ENCODE peak calls at places on chromosomes 3 and 15, in seven cellular contexts. One of them, this sample, is unnamed.

GRCh38 chr3:187641319-187641976 is 28.7 kb downstream of the SST start:
- DNase-seq in upper lobe of right lung: no peak
- DNase-seq in fibroblast of lung: no peak
- DNase-seq in uterus: no peak
- DNase-seq in neuronal stem cell: no peak
- DNase-seq in left lung: no peak
- DNase-seq in AG04450: no peak
- DNase-seq in this sample: no peak

GRCh38 chr3:66037986-66038369 is 740 bp downstream of the MAGI1 start:
- DNase-seq in fibroblast of lung: peak
- DNase-seq in left lung: no peak
- DNase-seq in AG04450: no peak
- DNase-seq in uterus: no peak
- DNase-seq in neuronal stem cell: no peak
- DNase-seq in upper lobe of right lung: peak
- DNase-seq in this sample: no peak

GRCh38 chr15:43086551-43086950 is 19.3 kb downstream of the UBR1 start:
- DNase-seq in fibroblast of lung: peak
- DNase-seq in left lung: no peak
- DNase-seq in uterus: no peak
- DNase-seq in AG04450: no peak
- DNase-seq in upper lobe of right lung: no peak
- DNase-seq in neuronal stem cell: no peak
- DNase-seq in this sample: no peak

GRCh38 chr3:127488141-127488672 is 102.3 kb downstream of the TPRA1 start:
- DNase-seq in AG04450: no peak
- DNase-seq in left lung: peak
- DNase-seq in upper lobe of right lung: no peak
- DNase-seq in neuronal stem cell: no peak
- DNase-seq in uterus: no peak
- DNase-seq in fibroblast of lung: no peak
- DNase-seq in this sample: no peak

GRCh38 chr3:183981990-183982658 is 35.6 kb downstream of the ABCC5 start:
- DNase-seq in uterus: no peak
- DNase-seq in AG04450: no peak
- DNase-seq in neuronal stem cell: no peak
- DNase-seq in fibroblast of lung: no peak
- DNase-seq in left lung: no peak
- DNase-seq in upper lobe of right lung: no peak
- DNase-seq in this sample: no peak

GRCh38 chr3:139533781-139534443 is 5.6 kb downstream of the RBP1 start:
- DNase-seq in neuronal stem cell: no peak
- DNase-seq in fibroblast of lung: peak
- DNase-seq in upper lobe of right lung: no peak
- DNase-seq in uterus: peak
- DNase-seq in left lung: no peak
- DNase-seq in AG04450: peak
- DNase-seq in this sample: no peak

GRCh38 chr15:60526127-60526616 is 47.2 kb upstream of the ICE2 start:
- DNase-seq in AG04450: no peak
- DNase-seq in left lung: no peak
- DNase-seq in uterus: peak
- DNase-seq in fibroblast of lung: no peak
- DNase-seq in neuronal stem cell: no peak
- DNase-seq in upper lobe of right lung: no peak
- DNase-seq in this sample: peak

GRCh38 chr3:11346416-11346815 is 74.2 kb downstream of the ATG7 start:
- DNase-seq in uterus: no peak
- DNase-seq in neuronal stem cell: no peak
- DNase-seq in AG04450: peak
- DNase-seq in left lung: no peak
- DNase-seq in upper lobe of right lung: no peak
- DNase-seq in fibroblast of lung: peak
- DNase-seq in this sample: no peak

GRCh38 chr3:141860766-141861513 is 15.5 kb upstream of the ATP1B3 start:
- DNase-seq in fibroblast of lung: peak
- DNase-seq in neuronal stem cell: no peak
- DNase-seq in uterus: no peak
- DNase-seq in left lung: no peak
- DNase-seq in upper lobe of right lung: no peak
- DNase-seq in AG04450: no peak
- DNase-seq in this sample: no peak

GRCh38 chr15:62059818-62060115 is 480 bp downstream of the VPS13C start:
- DNase-seq in uterus: peak
- DNase-seq in neuronal stem cell: no peak
- DNase-seq in upper lobe of right lung: peak
- DNase-seq in fibroblast of lung: peak
- DNase-seq in AG04450: no peak
- DNase-seq in left lung: peak
- DNase-seq in this sample: no peak

GRCh38 chr3:28634019-28634418 is 285.4 kb upstream of the AZI2 start:
- DNase-seq in upper lobe of right lung: no peak
- DNase-seq in AG04450: no peak
- DNase-seq in left lung: no peak
- DNase-seq in neuronal stem cell: no peak
- DNase-seq in uterus: no peak
- DNase-seq in fibroblast of lung: no peak
- DNase-seq in this sample: no peak

GRCh38 chr15:87118424-87118823 is 1038.8 kb downstream of the AGBL1 start:
- DNase-seq in uterus: no peak
- DNase-seq in neuronal stem cell: no peak
- DNase-seq in fibroblast of lung: peak
- DNase-seq in left lung: no peak
- DNase-seq in AG04450: no peak
- DNase-seq in upper lobe of right lung: no peak
- DNase-seq in this sample: no peak

GRCh38 chr3:14335774-14336413 is 66.5 kb upstream of the SLC6A6 start:
- DNase-seq in AG04450: no peak
- DNase-seq in left lung: no peak
- DNase-seq in neuronal stem cell: no peak
- DNase-seq in fibroblast of lung: no peak
- DNase-seq in uterus: no peak
- DNase-seq in upper lobe of right lung: no peak
- DNase-seq in this sample: no peak

GRCh38 chr3:10917176-10917575 is 75.4 kb upstream of the SLC6A1 start:
- DNase-seq in uterus: no peak
- DNase-seq in fibroblast of lung: peak
- DNase-seq in upper lobe of right lung: no peak
- DNase-seq in left lung: no peak
- DNase-seq in AG04450: no peak
- DNase-seq in neuronal stem cell: no peak
- DNase-seq in this sample: no peak

GRCh38 chr3:195020921-195021320 is 250.0 kb downstream of the XXYLT1 start:
- DNase-seq in uterus: peak
- DNase-seq in fibroblast of lung: no peak
- DNase-seq in AG04450: no peak
- DNase-seq in upper lobe of right lung: peak
- DNase-seq in neuronal stem cell: no peak
- DNase-seq in left lung: peak
- DNase-seq in this sample: no peak

DNA sequence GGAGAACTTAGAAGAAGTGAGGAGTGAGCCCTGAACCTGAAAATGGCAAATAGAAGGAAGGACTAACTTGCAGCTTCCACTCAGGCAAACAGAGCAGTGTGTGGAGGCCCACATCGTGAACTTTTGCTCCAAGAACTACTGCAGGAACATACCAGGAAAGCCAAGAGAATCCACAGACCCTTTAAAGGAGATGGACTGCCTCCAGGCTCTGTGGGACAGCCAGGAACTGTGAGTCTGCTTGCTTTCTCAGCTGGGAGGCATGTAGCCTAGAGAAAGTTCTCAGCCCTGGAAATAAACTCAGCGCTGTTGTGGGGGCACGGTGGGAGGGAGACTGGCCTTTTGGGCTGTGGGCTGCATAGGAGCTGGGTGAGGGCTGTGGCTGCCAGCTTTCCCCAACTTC is 93.0 kb downstream of the SNRK start:
- DNase-seq in uterus: peak
- DNase-seq in neuronal stem cell: no peak
- DNase-seq in left lung: no peak
- DNase-seq in fibroblast of lung: peak
- DNase-seq in upper lobe of right lung: no peak
- DNase-seq in AG04450: peak
- DNase-seq in this sample: peak
- H3K4me3 ChIP-seq in uterus: no peak
- H3K4me3 ChIP-seq in neuronal stem cell: no peak
- H3K4me3 ChIP-seq in left lung: no peak
- H3K4me3 ChIP-seq in fibroblast of lung: no peak
- H3K4me3 ChIP-seq in upper lobe of right lung: no peak
- H3K4me3 ChIP-seq in AG04450: no peak
- H3K4me3 ChIP-seq in this sample: no peak

DNA sequence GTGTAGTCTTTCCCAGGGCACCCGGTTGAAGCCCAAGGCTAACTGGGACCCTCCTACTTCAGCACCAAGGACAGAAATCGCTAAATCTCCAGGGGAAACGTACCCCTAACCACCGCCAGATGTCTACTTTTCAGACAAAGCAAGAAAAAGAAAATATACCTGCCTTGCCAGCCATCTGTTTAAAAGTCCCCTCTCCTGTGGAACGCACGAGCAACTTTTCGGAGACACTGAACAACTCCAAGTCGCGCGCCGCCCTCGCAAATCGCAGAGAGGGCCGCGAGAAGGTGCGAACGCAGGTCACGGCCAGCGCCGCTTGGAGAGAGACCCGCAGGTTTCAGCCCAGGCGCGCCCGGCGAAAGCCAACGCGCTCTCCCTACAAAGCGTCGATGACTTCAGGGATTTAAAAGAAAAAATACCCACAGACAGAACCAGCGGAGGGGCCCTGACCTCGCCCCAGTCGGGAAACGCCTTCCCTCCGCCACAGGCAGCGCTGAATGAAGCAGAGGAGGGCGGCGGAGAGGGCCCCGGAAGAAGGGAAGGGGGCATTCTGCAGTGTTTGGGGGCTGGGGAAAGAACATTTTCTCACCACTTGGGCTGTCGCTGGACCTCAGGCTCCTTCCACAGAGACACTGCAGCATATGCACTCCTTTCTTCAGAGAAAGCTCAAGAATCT is 213.1 kb downstream of the FGF12 start:
- DNase-seq in uterus: no peak
- DNase-seq in fibroblast of lung: peak
- DNase-seq in left lung: no peak
- DNase-seq in upper lobe of right lung: peak
- DNase-seq in AG04450: no peak
- DNase-seq in neuronal stem cell: peak
- DNase-seq in this sample: no peak
- H3K4me3 ChIP-seq in uterus: no peak
- H3K4me3 ChIP-seq in fibroblast of lung: no peak
- H3K4me3 ChIP-seq in left lung: peak
- H3K4me3 ChIP-seq in upper lobe of right lung: peak
- H3K4me3 ChIP-seq in AG04450: no peak
- H3K4me3 ChIP-seq in neuronal stem cell: peak
- H3K4me3 ChIP-seq in this sample: peak

DNA sequence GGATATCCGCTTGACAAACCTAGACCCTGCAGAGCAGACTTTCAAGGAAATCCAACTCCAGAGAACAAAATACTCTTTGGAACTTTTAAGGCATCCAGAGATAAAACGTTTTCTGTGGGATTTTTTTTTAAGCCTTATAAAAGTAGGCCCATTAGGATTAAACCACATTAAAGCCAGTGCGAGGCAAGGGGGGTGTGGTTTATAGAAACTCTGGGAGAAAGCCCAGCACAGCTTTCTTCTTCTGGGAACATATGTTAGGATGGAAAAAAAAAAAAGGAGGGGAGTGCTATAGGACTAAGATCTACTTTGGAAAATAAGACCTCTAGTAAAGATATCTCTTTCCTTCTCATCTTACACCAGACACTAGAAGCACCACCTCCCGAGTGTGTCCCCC is 4.0 kb downstream of the SHOX2 start:
- DNase-seq in neuronal stem cell: no peak
- DNase-seq in uterus: no peak
- DNase-seq in AG04450: no peak
- DNase-seq in left lung: no peak
- DNase-seq in fibroblast of lung: no peak
- DNase-seq in upper lobe of right lung: no peak
- DNase-seq in this sample: no peak
- H3K4me3 ChIP-seq in neuronal stem cell: no peak
- H3K4me3 ChIP-seq in uterus: no peak
- H3K4me3 ChIP-seq in AG04450: no peak
- H3K4me3 ChIP-seq in left lung: no peak
- H3K4me3 ChIP-seq in fibroblast of lung: no peak
- H3K4me3 ChIP-seq in upper lobe of right lung: no peak
- H3K4me3 ChIP-seq in this sample: peak

GRCh38 chr3:49653636-49654035 is 20.5 kb upstream of the APEH start:
- DNase-seq in left lung: no peak
- DNase-seq in fibroblast of lung: no peak
- DNase-seq in AG04450: no peak
- DNase-seq in upper lobe of right lung: no peak
- DNase-seq in uterus: no peak
- DNase-seq in neuronal stem cell: no peak
- DNase-seq in this sample: no peak
- H3K4me3 ChIP-seq in left lung: no peak
- H3K4me3 ChIP-seq in fibroblast of lung: no peak
- H3K4me3 ChIP-seq in AG04450: no peak
- H3K4me3 ChIP-seq in upper lobe of right lung: no peak
- H3K4me3 ChIP-seq in uterus: no peak
- H3K4me3 ChIP-seq in neuronal stem cell: no peak
- H3K4me3 ChIP-seq in this sample: no peak

GRCh38 chr3:22371592-22372291 is 620.7 kb upstream of the ZNF385D start:
- DNase-seq in neuronal stem cell: peak
- DNase-seq in AG04450: no peak
- DNase-seq in upper lobe of right lung: peak
- DNase-seq in uterus: no peak
- DNase-seq in fibroblast of lung: no peak
- DNase-seq in left lung: no peak
- DNase-seq in this sample: no peak
- H3K4me3 ChIP-seq in neuronal stem cell: peak
- H3K4me3 ChIP-seq in AG04450: no peak
- H3K4me3 ChIP-seq in upper lobe of right lung: peak
- H3K4me3 ChIP-seq in uterus: no peak
- H3K4me3 ChIP-seq in fibroblast of lung: peak
- H3K4me3 ChIP-seq in left lung: peak
- H3K4me3 ChIP-seq in this sample: peak